ENCODE peak calls at places on chromosome 11, in seven cellular contexts. One of them, this sample, is unnamed.

GRCh38 chr11:84855846-84856245 is 771.3 kb downstream of the DLG2 start:
- DNase-seq in H1: no peak
- DNase-seq in HCT116: no peak
- DNase-seq in K562: no peak
- DNase-seq in HepG2: no peak
- DNase-seq in SK-N-SH: no peak
- DNase-seq in GM12878: no peak
- DNase-seq in this sample: no peak

GRCh38 chr11:70727899-70728620 is 329.7 kb downstream of the CTTN start:
- DNase-seq in H1: no peak
- DNase-seq in HCT116: no peak
- DNase-seq in K562: no peak
- DNase-seq in HepG2: no peak
- DNase-seq in SK-N-SH: no peak
- DNase-seq in GM12878: no peak
- DNase-seq in this sample: no peak

GRCh38 chr11:70466154-70466553 is 67.8 kb downstream of the CTTN start:
- DNase-seq in H1: no peak
- DNase-seq in HCT116: no peak
- DNase-seq in K562: peak
- DNase-seq in HepG2: no peak
- DNase-seq in SK-N-SH: no peak
- DNase-seq in GM12878: no peak
- DNase-seq in this sample: no peak

GRCh38 chr11:27874998-27875397 is 174.7 kb upstream of the BDNF start:
- DNase-seq in H1: no peak
- DNase-seq in HCT116: no peak
- DNase-seq in K562: no peak
- DNase-seq in HepG2: no peak
- DNase-seq in SK-N-SH: no peak
- DNase-seq in GM12878: no peak
- DNase-seq in this sample: no peak

GRCh38 chr11:56932572-56933235 is 56.0 kb upstream of the OR5AK2 start:
- DNase-seq in H1: no peak
- DNase-seq in HCT116: peak
- DNase-seq in K562: no peak
- DNase-seq in HepG2: peak
- DNase-seq in SK-N-SH: no peak
- DNase-seq in GM12878: no peak
- DNase-seq in this sample: no peak

GRCh38 chr11:77611921-77612320 is 22.2 kb downstream of the AQP11 start:
- DNase-seq in H1: no peak
- DNase-seq in HCT116: no peak
- DNase-seq in K562: no peak
- DNase-seq in HepG2: no peak
- DNase-seq in SK-N-SH: no peak
- DNase-seq in GM12878: no peak
- DNase-seq in this sample: no peak

GRCh38 chr11:70141490-70142014 is 61.5 kb upstream of the FADD start:
- DNase-seq in H1: peak
- DNase-seq in HCT116: no peak
- DNase-seq in K562: no peak
- DNase-seq in HepG2: no peak
- DNase-seq in SK-N-SH: no peak
- DNase-seq in GM12878: no peak
- DNase-seq in this sample: no peak

GRCh38 chr11:126366064-126366822 is 10.8 kb downstream of the ST3GAL4 start:
- DNase-seq in H1: no peak
- DNase-seq in HCT116: no peak
- DNase-seq in K562: no peak
- DNase-seq in HepG2: no peak
- DNase-seq in SK-N-SH: no peak
- DNase-seq in GM12878: no peak
- DNase-seq in this sample: peak

GRCh38 chr11:90332415-90332814 is 109.6 kb upstream of the CHORDC1 start:
- DNase-seq in H1: no peak
- DNase-seq in HCT116: no peak
- DNase-seq in K562: no peak
- DNase-seq in HepG2: no peak
- DNase-seq in SK-N-SH: no peak
- DNase-seq in GM12878: no peak
- DNase-seq in this sample: no peak

GRCh38 chr11:68164437-68164836 is 43.2 kb upstream of the CHKA start:
- DNase-seq in H1: no peak
- DNase-seq in HCT116: no peak
- DNase-seq in K562: no peak
- DNase-seq in HepG2: no peak
- DNase-seq in SK-N-SH: no peak
- DNase-seq in GM12878: no peak
- DNase-seq in this sample: no peak

GRCh38 chr11:69360606-69361005 is 66.7 kb downstream of the MYEOV start:
- DNase-seq in H1: no peak
- DNase-seq in HCT116: no peak
- DNase-seq in K562: no peak
- DNase-seq in HepG2: no peak
- DNase-seq in SK-N-SH: no peak
- DNase-seq in GM12878: no peak
- DNase-seq in this sample: no peak

GRCh38 chr11:127191689-127192088 is 191.1 kb upstream of the KIRREL3 start:
- DNase-seq in H1: no peak
- DNase-seq in HCT116: no peak
- DNase-seq in K562: no peak
- DNase-seq in HepG2: no peak
- DNase-seq in SK-N-SH: no peak
- DNase-seq in GM12878: no peak
- DNase-seq in this sample: no peak

GRCh38 chr11:31810779-31811647 is at the start of gene PAX6:
- DNase-seq in H1: no peak
- DNase-seq in HCT116: peak
- DNase-seq in K562: peak
- DNase-seq in HepG2: peak
- DNase-seq in SK-N-SH: peak
- DNase-seq in GM12878: peak
- DNase-seq in this sample: peak

GRCh38 chr11:69615545-69616278 is 25.2 kb upstream of the CCND1 start:
- DNase-seq in H1: no peak
- DNase-seq in HCT116: no peak
- DNase-seq in K562: no peak
- DNase-seq in HepG2: peak
- DNase-seq in SK-N-SH: no peak
- DNase-seq in GM12878: no peak
- DNase-seq in this sample: no peak

GRCh38 chr11:77179681-77180080 is 51.6 kb downstream of the MYO7A start:
- DNase-seq in H1: no peak
- DNase-seq in HCT116: no peak
- DNase-seq in K562: no peak
- DNase-seq in HepG2: no peak
- DNase-seq in SK-N-SH: no peak
- DNase-seq in GM12878: no peak
- DNase-seq in this sample: no peak

GRCh38 chr11:68615657-68616056 is 68.7 kb upstream of the GAL start:
- DNase-seq in H1: no peak
- DNase-seq in HCT116: no peak
- DNase-seq in K562: no peak
- DNase-seq in HepG2: no peak
- DNase-seq in SK-N-SH: no peak
- DNase-seq in GM12878: no peak
- DNase-seq in this sample: no peak

GRCh38 chr11:78808903-78809302 is 234.2 kb upstream of the NARS2 start:
- DNase-seq in H1: no peak
- DNase-seq in HCT116: no peak
- DNase-seq in K562: no peak
- DNase-seq in HepG2: no peak
- DNase-seq in SK-N-SH: no peak
- DNase-seq in GM12878: no peak
- DNase-seq in this sample: no peak

GRCh38 chr11:3674189-3674588 is 3.0 kb upstream of the CHRNA10 start:
- DNase-seq in H1: peak
- DNase-seq in HCT116: no peak
- DNase-seq in K562: no peak
- DNase-seq in HepG2: peak
- DNase-seq in SK-N-SH: no peak
- DNase-seq in GM12878: no peak
- DNase-seq in this sample: no peak

GRCh38 chr11:25771605-25772004 is 560.3 kb upstream of the ANO3 start:
- DNase-seq in H1: no peak
- DNase-seq in HCT116: no peak
- DNase-seq in K562: no peak
- DNase-seq in HepG2: no peak
- DNase-seq in SK-N-SH: no peak
- DNase-seq in GM12878: no peak
- DNase-seq in this sample: no peak

GRCh38 chr11:32500001-32500400 is 64.7 kb upstream of the WT1 start:
- DNase-seq in H1: no peak
- DNase-seq in HCT116: no peak
- DNase-seq in K562: no peak
- DNase-seq in HepG2: no peak
- DNase-seq in SK-N-SH: no peak
- DNase-seq in GM12878: no peak
- DNase-seq in this sample: no peak

GRCh38 chr11:19955660-19956059 is 204.6 kb downstream of the DBX1 start:
- DNase-seq in H1: no peak
- DNase-seq in HCT116: no peak
- DNase-seq in K562: no peak
- DNase-seq in HepG2: no peak
- DNase-seq in SK-N-SH: peak
- DNase-seq in GM12878: no peak
- DNase-seq in this sample: no peak

GRCh38 chr11:108135845-108136599 is 14.7 kb downstream of the ACAT1 start:
- DNase-seq in H1: no peak
- DNase-seq in HCT116: no peak
- DNase-seq in K562: no peak
- DNase-seq in HepG2: no peak
- DNase-seq in SK-N-SH: no peak
- DNase-seq in GM12878: no peak
- DNase-seq in this sample: peak

GRCh38 chr11:67534070-67534679 is 10.9 kb upstream of the CABP2 start:
- DNase-seq in H1: no peak
- DNase-seq in HCT116: peak
- DNase-seq in K562: no peak
- DNase-seq in HepG2: no peak
- DNase-seq in SK-N-SH: no peak
- DNase-seq in GM12878: no peak
- DNase-seq in this sample: no peak

GRCh38 chr11:6757373-6757967 is 14.3 kb downstream of the OR2AG2 start:
- DNase-seq in H1: no peak
- DNase-seq in HCT116: peak
- DNase-seq in K562: peak
- DNase-seq in HepG2: peak
- DNase-seq in SK-N-SH: peak
- DNase-seq in GM12878: no peak
- DNase-seq in this sample: peak

GRCh38 chr11:66075273-66075672 is 5.2 kb downstream of the PACS1 start:
- DNase-seq in H1: no peak
- DNase-seq in HCT116: no peak
- DNase-seq in K562: no peak
- DNase-seq in HepG2: no peak
- DNase-seq in SK-N-SH: no peak
- DNase-seq in GM12878: no peak
- DNase-seq in this sample: no peak

GRCh38 chr11:325796-326591 is 5.3 kb upstream of the IFITM3 start:
- DNase-seq in H1: no peak
- DNase-seq in HCT116: no peak
- DNase-seq in K562: no peak
- DNase-seq in HepG2: no peak
- DNase-seq in SK-N-SH: no peak
- DNase-seq in GM12878: no peak
- DNase-seq in this sample: no peak

GRCh38 chr11:59771605-59772004 is 16.4 kb downstream of the STX3 start:
- DNase-seq in H1: no peak
- DNase-seq in HCT116: no peak
- DNase-seq in K562: no peak
- DNase-seq in HepG2: no peak
- DNase-seq in SK-N-SH: no peak
- DNase-seq in GM12878: no peak
- DNase-seq in this sample: no peak
- TF ChIP-seq JUND in H1: no peak
- TF ChIP-seq JUND in HCT116: no peak
- TF ChIP-seq JUND in K562: no peak
- TF ChIP-seq JUND in HepG2: no peak
- TF ChIP-seq JUND in SK-N-SH: no peak
- TF ChIP-seq JUND in GM12878: no peak
- TF ChIP-seq JUND in this sample: no peak

DNA sequence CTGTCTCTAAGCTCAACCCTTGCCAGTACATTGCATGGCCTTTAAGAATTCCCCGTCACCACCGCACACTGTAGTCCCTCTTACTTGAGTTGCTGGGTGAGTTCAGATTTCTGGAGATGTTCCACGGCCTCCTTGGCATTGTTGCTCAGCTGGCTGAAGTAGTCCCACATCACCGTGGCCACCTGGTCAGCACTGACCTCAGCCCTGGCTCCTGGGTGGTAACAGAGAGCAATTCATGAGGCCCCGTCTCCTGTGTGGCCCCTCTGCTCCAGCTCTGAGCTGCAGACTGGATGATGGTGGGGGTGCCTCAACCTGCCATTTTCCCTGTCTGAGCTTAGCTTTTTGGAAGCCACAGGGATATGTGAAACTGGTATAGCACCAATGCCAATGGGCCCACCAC is 529 bp downstream of the APOA4 start:
- DNase-seq in H1: no peak
- DNase-seq in HCT116: no peak
- DNase-seq in K562: no peak
- DNase-seq in HepG2: no peak
- DNase-seq in SK-N-SH: no peak
- DNase-seq in GM12878: no peak
- DNase-seq in this sample: no peak
- TF ChIP-seq JUND in H1: no peak
- TF ChIP-seq JUND in HCT116: no peak
- TF ChIP-seq JUND in K562: no peak
- TF ChIP-seq JUND in HepG2: no peak
- TF ChIP-seq JUND in SK-N-SH: no peak
- TF ChIP-seq JUND in GM12878: no peak
- TF ChIP-seq JUND in this sample: no peak

DNA sequence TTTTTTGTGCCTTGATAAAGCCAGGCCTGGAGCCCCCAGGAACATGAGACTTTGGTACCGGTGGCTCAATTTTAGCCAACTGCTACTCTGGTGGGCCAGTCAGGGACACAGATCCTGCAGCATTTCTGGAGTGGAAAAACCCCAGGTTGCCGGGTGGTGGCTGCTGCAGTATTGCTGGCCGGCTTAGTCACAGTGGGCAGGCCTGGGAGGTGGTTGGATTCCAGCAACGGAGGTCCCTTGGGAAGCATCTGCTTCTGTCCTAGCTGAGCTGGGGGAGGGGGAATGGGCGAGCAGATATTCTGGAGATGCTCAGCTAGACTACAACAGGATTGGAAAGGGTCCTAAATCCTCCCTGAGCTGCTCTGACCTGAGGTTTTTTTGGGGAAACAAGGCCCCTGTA is 31.7 kb upstream of the ACCSL start:
- DNase-seq in H1: no peak
- DNase-seq in HCT116: no peak
- DNase-seq in K562: no peak
- DNase-seq in HepG2: no peak
- DNase-seq in SK-N-SH: no peak
- DNase-seq in GM12878: no peak
- DNase-seq in this sample: no peak
- TF ChIP-seq JUND in H1: no peak
- TF ChIP-seq JUND in HCT116: no peak
- TF ChIP-seq JUND in K562: no peak
- TF ChIP-seq JUND in HepG2: no peak
- TF ChIP-seq JUND in SK-N-SH: no peak
- TF ChIP-seq JUND in GM12878: no peak
- TF ChIP-seq JUND in this sample: no peak

GRCh38 chr11:59216654-59217640 is 4.2 kb upstream of the MPEG1 start:
- DNase-seq in H1: no peak
- DNase-seq in HCT116: no peak
- DNase-seq in K562: no peak
- DNase-seq in HepG2: no peak
- DNase-seq in SK-N-SH: no peak
- DNase-seq in GM12878: peak
- DNase-seq in this sample: no peak
- TF ChIP-seq JUND in H1: no peak
- TF ChIP-seq JUND in HCT116: no peak
- TF ChIP-seq JUND in K562: no peak
- TF ChIP-seq JUND in HepG2: no peak
- TF ChIP-seq JUND in SK-N-SH: no peak
- TF ChIP-seq JUND in GM12878: peak
- TF ChIP-seq JUND in this sample: no peak